ENCODE peak calls at places on chromosomes 2 and 18, in ten cellular contexts. C is HCT116, J is transverse colon, R is tibial nerve, Z is astrocyte of the cerebellum, S is adrenal gland, F is endothelial cell of umbilical vein, X is gastrocnemius medialis, U is left lung, N is tibial artery. W is an unnamed sample.

GRCh38 chr2:217816396-217816869 is 186.4 kb downstream of the TNS1 start:
- DNase-seq in N (no peak), U (no peak), X (no peak), F (peak), C (no peak), S (no peak), R (no peak), J (no peak), Z (no peak), W (no peak)

GRCh38 chr18:63603772-63604171 is 16.6 kb downstream of the SERPINB13 start:
- DNase-seq in F (no peak), C (no peak), X (no peak), S (no peak), J (no peak), R (no peak), N (no peak), Z (no peak), U (no peak), W (peak)

GRCh38 chr18:78407456-78407823 is 572.2 kb upstream of the SALL3 start:
- DNase-seq in X (no peak), U (no peak), C (no peak), J (peak), S (no peak), F (no peak), N (no peak), R (no peak), Z (no peak), W (no peak)

GRCh38 chr18:63137999-63138448 is 181.5 kb downstream of the BCL2 start:
- DNase-seq in R (no peak), S (no peak), X (no peak), J (no peak), U (no peak), F (peak), Z (no peak), N (no peak), C (no peak), W (peak)

GRCh38 chr2:28345619-28346018 is 47.0 kb upstream of the FOSL2 start:
- DNase-seq in N (no peak), X (no peak), Z (no peak), C (no peak), U (peak), R (no peak), J (no peak), S (peak), F (no peak), W (no peak)

GRCh38 chr2:233288663-233289062 is 19.0 kb upstream of the SAG start:
- DNase-seq in S (no peak), U (no peak), Z (no peak), C (no peak), N (no peak), R (no peak), J (no peak), X (no peak), F (no peak), W (no peak)

GRCh38 chr2:227818569-227819397 is 5.1 kb downstream of the CCL20 start:
- DNase-seq in U (peak), F (no peak), C (no peak), S (peak), X (peak), N (peak), Z (no peak), J (peak), R (peak), W (no peak)

GRCh38 chr2:127096718-127097470 is 10.1 kb downstream of the BIN1 start:
- DNase-seq in C (no peak), J (no peak), X (peak), R (no peak), N (no peak), Z (no peak), F (no peak), S (no peak), U (no peak), W (no peak)

GRCh38 chr2:60958361-60958760 is 59.2 kb upstream of the PEX13 start:
- DNase-seq in C (no peak), U (no peak), X (no peak), N (no peak), Z (no peak), R (no peak), J (no peak), F (peak), S (no peak), W (no peak)

GRCh38 chr2:28663359-28663758 is 88.3 kb upstream of the PPP1CB start:
- DNase-seq in R (no peak), Z (no peak), S (no peak), C (no peak), U (no peak), X (no peak), J (no peak), N (no peak), F (peak), W (no peak)

GRCh38 chr2:148604927-148605326 is 39.6 kb upstream of the EPC2 start:
- DNase-seq in F (no peak), U (no peak), C (no peak), X (no peak), S (no peak), R (no peak), Z (no peak), J (no peak), N (no peak), W (no peak)

GRCh38 chr2:220509921-220510320 is 882.5 kb downstream of the SLC4A3 start:
- DNase-seq in R (no peak), N (no peak), S (no peak), F (no peak), C (no peak), U (no peak), Z (no peak), J (no peak), X (no peak), W (no peak)

GRCh38 chr2:9165625-9166024 is 41.0 kb upstream of the ASAP2 start:
- DNase-seq in C (peak), F (no peak), U (no peak), N (no peak), S (no peak), R (no peak), J (no peak), Z (no peak), X (no peak), W (no peak)

GRCh38 chr2:100367163-100367562 is 44.9 kb upstream of the LONRF2 start:
- DNase-seq in F (no peak), J (no peak), X (no peak), N (no peak), R (no peak), C (no peak), U (no peak), Z (no peak), S (no peak), W (peak)

GRCh38 chr18:35376742-35377695 is at the start of gene ZNF396:
- DNase-seq in J (peak), R (peak), Z (no peak), F (peak), N (peak), C (peak), X (peak), S (peak), U (peak), W (peak)

GRCh38 chr2:223856584-223856983 is 19.2 kb upstream of the AP1S3 start:
- DNase-seq in X (no peak), J (no peak), R (no peak), F (no peak), S (no peak), Z (no peak), C (no peak), U (no peak), N (no peak), W (peak)

GRCh38 chr18:47826157-47827074 is 104.0 kb downstream of the SMAD2 start:
- DNase-seq in X (no peak), R (no peak), C (no peak), F (no peak), U (no peak), N (no peak), Z (no peak), J (peak), S (no peak), W (no peak)

GRCh38 chr2:191889924-191890323 is 43.0 kb upstream of the CAVIN2 start:
- DNase-seq in C (no peak), U (no peak), Z (no peak), J (no peak), F (no peak), S (no peak), N (no peak), R (no peak), X (no peak), W (no peak)

GRCh38 chr2:219433666-219434467 is 776 bp upstream of the SPEG start:
- DNase-seq in C (peak), U (no peak), J (peak), F (no peak), Z (no peak), R (no peak), S (no peak), X (peak), N (peak), W (no peak)

GRCh38 chr2:240518981-240519380 is 38.8 kb downstream of the ANKMY1 start:
- DNase-seq in J (no peak), R (no peak), F (no peak), U (no peak), Z (no peak), S (no peak), X (no peak), C (no peak), N (no peak), W (no peak)

GRCh38 chr2:20223345-20224190 is 1.4 kb downstream of the SDC1 start:
- DNase-seq in S (peak), N (no peak), R (no peak), C (no peak), X (no peak), Z (no peak), F (peak), J (no peak), U (no peak), W (peak)

GRCh38 chr2:139439100-139439499 is 658.9 kb upstream of the NXPH2 start:
- DNase-seq in C (no peak), Z (no peak), X (no peak), S (no peak), U (no peak), N (no peak), F (no peak), J (no peak), R (no peak), W (no peak)

GRCh38 chr2:31191931-31192330 is 25.4 kb downstream of the CAPN14 start:
- DNase-seq in R (no peak), S (no peak), J (no peak), N (no peak), C (no peak), Z (no peak), X (no peak), U (no peak), F (no peak), W (no peak)

GRCh38 chr18:62329676-62330454 is 4.8 kb downstream of the TNFRSF11A start:
- DNase-seq in R (no peak), C (no peak), X (no peak), S (no peak), N (peak), F (peak), Z (no peak), J (peak), U (peak), W (no peak)

GRCh38 chr2:111068435-111069058 is 52.2 kb upstream of the BCL2L11 start:
- DNase-seq in F (no peak), N (no peak), X (no peak), J (peak), C (peak), U (no peak), Z (no peak), S (no peak), R (no peak), W (no peak)

GRCh38 chr2:17733650-17734049 is 20.0 kb downstream of the SMC6 start:
- DNase-seq in N (no peak), S (no peak), U (no peak), C (no peak), X (no peak), F (peak), R (no peak), J (no peak), Z (no peak), W (no peak)

GRCh38 chr2:201790989-201791388 is 10.3 kb upstream of the ALS2 start:
- DNase-seq in N (no peak), S (no peak), X (no peak), R (no peak), Z (no peak), U (no peak), J (no peak), F (no peak), C (no peak), W (no peak)

GRCh38 chr2:151670346-151670745 is 63.9 kb downstream of the NEB start:
- DNase-seq in Z (no peak), R (no peak), X (no peak), C (no peak), S (no peak), N (no peak), F (no peak), J (no peak), U (no peak), W (no peak)

GRCh38 chr2:64128943-64129391 is 15.3 kb downstream of the PELI1 start:
- DNase-seq in C (no peak), Z (no peak), X (no peak), U (no peak), F (no peak), N (no peak), J (no peak), R (no peak), S (no peak), W (peak)

GRCh38 chr2:230877737-230878598 is 13.2 kb downstream of the ITM2C start:
- DNase-seq in U (peak), F (no peak), J (peak), S (no peak), C (no peak), Z (no peak), N (peak), X (no peak), R (no peak), W (no peak)

GRCh38 chr2:162928356-162928755 is 89.8 kb upstream of the KCNH7 start:
- DNase-seq in N (no peak), R (no peak), U (no peak), Z (no peak), X (no peak), C (no peak), F (no peak), J (no peak), S (no peak), W (no peak)

GRCh38 chr2:179467111-179467510 is 202.5 kb upstream of the SESTD1 start:
- DNase-seq in R (no peak), J (no peak), Z (no peak), U (no peak), N (no peak), F (peak), S (no peak), C (no peak), X (no peak), W (no peak)

GRCh38 chr2:190443778-190444481 is 35.8 kb downstream of the MFSD6 start:
- DNase-seq in U (no peak), F (no peak), C (no peak), J (no peak), N (no peak), X (no peak), Z (peak), R (no peak), S (peak), W (no peak)

GRCh38 chr2:221088506-221088905 is 483.6 kb downstream of the EPHA4 start:
- DNase-seq in C (no peak), F (no peak), X (no peak), U (no peak), Z (no peak), S (no peak), R (no peak), N (no peak), J (no peak), W (no peak)

GRCh38 chr18:33746261-33746660 is 168.2 kb downstream of the ASXL3 start:
- DNase-seq in U (no peak), R (no peak), N (no peak), J (no peak), X (no peak), S (no peak), Z (no peak), C (no peak), F (no peak), W (no peak)

GRCh38 chr18:33749831-33750230 is 171.8 kb downstream of the ASXL3 start:
- DNase-seq in N (no peak), U (no peak), X (no peak), C (no peak), J (no peak), F (no peak), S (no peak), R (no peak), Z (no peak), W (peak)

GRCh38 chr18:33745396-33745795 is 167.4 kb downstream of the ASXL3 start:
- DNase-seq in N (no peak), F (no peak), Z (no peak), J (no peak), C (no peak), X (no peak), U (no peak), S (no peak), R (no peak), W (no peak)

GRCh38 chr18:33744032-33744697 is 166.1 kb downstream of the ASXL3 start:
- DNase-seq in F (no peak), X (no peak), C (no peak), R (no peak), S (no peak), N (no peak), Z (no peak), J (peak), U (no peak), W (no peak)
- TF ChIP-seq CTCF in F (no peak), X (no peak), C (no peak), R (no peak), S (no peak), N (no peak), Z (no peak), J (no peak), U (no peak), W (peak)

GRCh38 chr2:205425069-205425468 is 257.2 kb upstream of the NRP2 start:
- DNase-seq in S (no peak), F (no peak), U (no peak), R (no peak), J (no peak), X (no peak), N (no peak), C (no peak), Z (no peak), W (no peak)
- H3K4me3 ChIP-seq in S (no peak), F (no peak), U (no peak), R (no peak), J (no peak), X (no peak), N (no peak), C (no peak), Z (no peak), W (no peak)

DNA sequence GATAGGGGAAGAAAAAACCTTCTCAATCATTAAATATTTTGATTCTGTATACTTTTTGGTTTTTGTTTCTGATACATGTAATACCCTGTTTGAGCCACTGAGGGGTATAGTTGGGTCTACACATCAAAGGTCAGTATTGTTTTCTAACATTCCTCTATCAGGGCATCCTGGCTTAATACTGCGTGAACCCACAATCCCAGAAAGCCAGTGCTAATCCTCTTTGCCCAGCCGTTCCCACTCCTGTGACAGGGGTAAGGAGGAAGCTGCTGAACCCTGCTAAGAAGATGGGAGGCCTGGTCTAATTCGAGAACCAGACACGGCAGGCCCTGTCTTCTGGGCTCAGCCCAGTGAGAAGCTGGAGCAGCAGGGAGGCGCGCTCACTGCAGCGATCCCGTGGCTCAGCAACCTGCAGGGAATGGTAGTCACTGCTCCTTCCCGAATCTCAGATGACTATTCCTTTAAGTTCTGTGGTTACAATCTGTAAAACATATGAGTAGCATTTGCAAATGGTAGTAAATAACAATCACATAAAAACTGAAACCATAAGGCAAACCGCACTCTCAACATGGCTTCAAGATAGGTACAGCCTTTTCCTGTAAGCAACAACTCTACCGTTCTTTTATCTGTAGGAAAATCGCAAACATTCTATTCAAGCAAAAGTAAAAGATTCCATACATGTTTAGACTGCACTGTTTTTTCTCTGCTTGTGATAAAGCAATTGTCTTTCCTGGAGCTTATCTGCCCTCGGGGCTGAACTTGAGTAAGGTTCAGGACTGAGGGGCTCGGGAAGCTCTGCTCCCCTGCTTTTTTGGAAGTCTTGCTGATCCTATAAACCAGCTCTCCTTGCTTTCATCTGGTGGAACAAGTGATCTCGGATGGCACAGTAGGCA is 87.0 kb downstream of the EPB41L3 start:
- DNase-seq in N (no peak), X (no peak), Z (no peak), F (peak), C (no peak), R (no peak), J (no peak), U (no peak), S (peak), W (no peak)
- TF ChIP-seq CTCF in N (peak), X (peak), Z (peak), F (peak), C (no peak), R (peak), J (peak), U (peak), S (peak), W (no peak)

GRCh38 chr2:143356341-143356740 is 227.1 kb downstream of the ARHGAP15 start:
- DNase-seq in C (no peak), F (no peak), X (no peak), J (no peak), S (no peak), N (no peak), Z (no peak), R (no peak), U (no peak), W (no peak)
- H3K4me3 ChIP-seq in C (no peak), F (no peak), X (no peak), J (no peak), S (no peak), N (no peak), Z (no peak), R (no peak), U (no peak), W (no peak)

DNA sequence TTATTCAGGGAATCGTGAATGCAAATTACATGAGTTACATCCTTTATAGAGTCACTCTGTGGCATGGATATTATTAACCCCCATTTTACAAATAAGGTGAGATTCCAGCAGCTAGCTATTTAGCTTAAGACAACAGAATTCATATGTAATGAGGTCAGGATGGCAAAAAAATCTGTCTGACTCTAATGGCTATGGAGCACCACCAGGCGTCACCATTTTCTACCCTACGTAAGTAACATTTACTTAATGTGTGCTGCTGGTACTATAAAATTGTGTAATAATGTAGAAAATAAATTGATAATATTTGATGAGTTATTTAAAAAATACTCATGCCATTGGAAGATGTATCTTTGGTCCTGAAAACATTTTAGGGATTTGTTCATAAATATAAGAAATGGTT is 2040.1 kb upstream of the LRRTM1 start:
- DNase-seq in X (no peak), Z (no peak), F (peak), C (no peak), S (no peak), R (no peak), U (no peak), J (no peak), N (no peak), W (no peak)
- TF ChIP-seq CTCF in X (no peak), Z (no peak), F (no peak), C (no peak), S (no peak), R (no peak), U (no peak), J (peak), N (no peak), W (no peak)

GRCh38 chr18:55477537-55478300 is 110.3 kb downstream of the TCF4 start:
- DNase-seq in J (no peak), F (peak), U (no peak), R (no peak), C (no peak), S (peak), Z (peak), N (no peak), X (no peak), W (no peak)
- H3K4me3 ChIP-seq in J (peak), F (peak), U (peak), R (peak), C (no peak), S (peak), Z (peak), N (peak), X (peak), W (peak)

DNA sequence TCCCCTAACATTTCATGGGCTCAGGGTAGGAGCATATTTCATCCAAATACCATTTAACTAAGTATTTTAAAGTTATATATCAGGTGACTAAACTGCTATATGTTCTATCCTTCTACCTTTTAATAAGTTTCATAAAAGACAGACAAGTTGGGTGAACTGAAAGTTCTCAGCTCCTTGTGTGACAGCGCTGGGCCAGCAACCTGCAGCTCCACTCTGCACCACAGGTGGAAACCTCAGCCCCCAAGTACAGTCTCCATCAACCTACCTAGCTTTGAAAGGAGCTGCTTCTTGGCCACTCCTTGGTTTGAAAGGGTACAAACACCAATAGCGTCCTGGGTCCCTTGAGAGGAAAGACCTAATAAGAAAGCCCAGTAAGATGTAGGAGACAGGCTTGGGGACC is 177.9 kb downstream of the PDE1A start:
- DNase-seq in F (no peak), R (no peak), Z (no peak), C (no peak), J (no peak), X (no peak), S (no peak), U (no peak), N (no peak), W (no peak)
- TF ChIP-seq CTCF in F (no peak), R (no peak), Z (no peak), C (no peak), J (no peak), X (no peak), S (no peak), U (no peak), N (no peak), W (no peak)